ENCODE peak calls at places on chromosomes 12 and 14, in four cellular contexts. Y is GM12892, Q is adrenal gland, P is A549. A is an unnamed sample.

GRCh38 chr14:30389134-30389900 is 169.6 kb upstream of the G2E3 start:
- DNase-seq in Y (no peak), Q (peak; percentile 76), P (no peak), A (peak; percentile 5)

GRCh38 chr12:96247567-96247962 is 53.4 kb downstream of the ELK3 start:
- DNase-seq in Y (no peak), Q (no peak), P (peak; percentile 23), A (no peak)

GRCh38 chr14:105711841-105712460 is 185.6 kb downstream of the TMEM121 start:
- DNase-seq in Y (no peak), P (no peak), Q (no peak), A (no peak)

GRCh38 chr12:32124637-32125036 is 18.0 kb downstream of the BICD1 start:
- DNase-seq in P (no peak), Y (no peak), Q (no peak), A (no peak)

GRCh38 chr12:121110211-121110940 is 22.3 kb upstream of the P2RX7 start:
- DNase-seq in Y (peak; percentile 37), P (peak; percentile 74), Q (peak; percentile 76), A (no peak)

GRCh38 chr14:20486700-20487401 is 17.6 kb downstream of the PNP start:
- DNase-seq in Y (no peak), Q (no peak), P (no peak), A (no peak)

GRCh38 chr14:33943484-33943883 is 7.4 kb downstream of the EGLN3 start:
- DNase-seq in Y (no peak), P (no peak), Q (no peak), A (no peak)

GRCh38 chr14:51507556-51508511 is 143.9 kb upstream of the FRMD6 start:
- DNase-seq in Q (peak; percentile 92), Y (no peak), P (no peak), A (no peak)

GRCh38 chr12:77998236-77998786 is 167.6 kb downstream of the NAV3 start:
- DNase-seq in P (no peak), Y (no peak), Q (no peak), A (no peak)

GRCh38 chr12:55685671-55686070 is 22.0 kb downstream of the ITGA7 start:
- DNase-seq in Q (peak; percentile 1), P (no peak), Y (no peak), A (no peak)

GRCh38 chr12:92955997-92956663 is 27.0 kb upstream of the EEA1 start:
- DNase-seq in Q (no peak), P (no peak), Y (no peak), A (no peak)

GRCh38 chr12:115176741-115177400 is 492.9 kb upstream of the TBX3 start:
- DNase-seq in Y (no peak), P (no peak), Q (no peak), A (no peak)

GRCh38 chr12:118103601-118104382 is at the start of gene VSIG10:
- DNase-seq in P (peak; percentile 81), Y (peak; percentile 41), Q (peak; percentile 87), A (peak; percentile 82)

GRCh38 chr12:953776-954175 is 4.3 kb upstream of the RAD52 start:
- DNase-seq in P (no peak), Y (no peak), Q (no peak), A (peak; percentile 16)

GRCh38 chr12:131287015-131287937 is 333.6 kb downstream of the ADGRD1 start:
- DNase-seq in Y (no peak), Q (no peak), P (no peak), A (no peak)

GRCh38 chr12:101566318-101566717 is 28.5 kb upstream of the MYBPC1 start:
- DNase-seq in Q (no peak), Y (no peak), P (no peak), A (no peak)

GRCh38 chr14:88129306-88130056 is 124.5 kb downstream of the GPR65 start:
- DNase-seq in Q (peak; percentile 26), P (peak; percentile 32), Y (no peak), A (no peak)

GRCh38 chr14:22614240-22614799 is 16.2 kb downstream of the ABHD4 start:
- DNase-seq in Y (no peak), P (peak; percentile 94), Q (peak; percentile 64), A (peak; percentile 55)

GRCh38 chr14:99262977-99263448 is 9.0 kb downstream of the BCL11B start:
- DNase-seq in Y (no peak), Q (no peak), P (no peak), A (no peak)

GRCh38 chr12:70045036-70045435 is 198.2 kb upstream of the CNOT2 start:
- DNase-seq in P (no peak), Y (no peak), Q (peak; percentile 60), A (no peak)

GRCh38 chr12:1212529-1212928 is 221.5 kb downstream of the ERC1 start:
- DNase-seq in P (no peak), Y (no peak), Q (no peak), A (no peak)

GRCh38 chr14:75711796-75712211 is 50.8 kb downstream of the TTLL5 start:
- DNase-seq in Q (peak; percentile 88), P (peak; percentile 68), Y (no peak), A (peak; percentile 50)

GRCh38 chr12:1929985-1930815 is 11.7 kb upstream of the CACNA2D4 start:
- DNase-seq in Y (no peak), P (no peak), Q (peak; percentile 7), A (no peak)

DNA sequence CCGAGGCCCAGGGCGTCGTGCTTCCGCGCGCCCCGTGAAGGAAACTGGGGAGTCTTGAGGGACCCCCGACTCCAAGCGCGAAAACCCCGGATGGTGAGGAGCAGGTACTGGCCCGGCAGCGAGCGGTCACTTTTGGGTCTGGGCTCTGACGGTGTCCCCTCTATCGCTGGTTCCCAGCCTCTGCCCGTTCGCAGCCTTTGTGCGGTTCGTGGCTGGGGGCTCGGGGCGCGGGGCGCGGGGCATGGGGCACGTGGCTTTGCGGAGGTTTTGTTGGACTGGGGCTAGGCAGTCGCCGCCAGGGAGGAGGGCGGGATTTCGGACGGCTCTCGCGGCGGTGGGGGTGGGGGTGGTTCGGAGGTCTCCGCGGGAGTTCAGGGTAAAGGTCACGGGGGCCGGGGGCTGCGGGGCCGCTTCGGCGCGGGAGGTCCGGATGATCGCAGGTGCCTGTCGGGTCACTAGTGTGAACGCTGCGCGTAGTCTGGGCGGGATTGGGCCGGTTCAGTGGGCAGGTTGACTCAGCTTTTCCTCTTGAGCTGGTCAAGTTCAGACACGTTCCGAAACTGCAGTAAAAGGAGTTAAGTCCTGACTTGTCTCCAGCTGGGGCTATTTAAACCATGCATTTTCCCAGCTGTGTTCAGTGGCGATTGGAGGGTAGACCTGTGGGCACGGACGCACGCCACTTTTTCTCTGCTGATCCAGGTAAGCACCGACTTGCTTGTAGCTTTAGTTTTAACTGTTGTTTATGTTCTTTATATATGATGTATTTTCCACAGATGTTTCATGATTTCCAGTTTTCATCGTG is 612 bp downstream of the MDM2 start:
- DNase-seq in Q (peak; percentile 87), Y (peak; percentile 57), P (peak; percentile 95), A (peak; percentile 69)
- TF ChIP-seq POLR2A in Q (peak; percentile 39), Y (peak; percentile 97), P (peak; percentile 93), A (peak; percentile 47)

GRCh38 chr14:103066399-103066798 is 9.1 kb upstream of the CDC42BPB start:
- DNase-seq in Y (no peak), P (no peak), Q (peak; percentile 55), A (no peak)
- TF ChIP-seq POLR2A in Y (no peak), P (no peak), Q (no peak), A (no peak)

GRCh38 chr12:112406519-112407488 is 2.6 kb downstream of the RPL6 start:
- DNase-seq in P (no peak), Q (no peak), Y (no peak), A (no peak)
- TF ChIP-seq POLR2A in P (no peak), Q (no peak), Y (no peak), A (no peak)

DNA sequence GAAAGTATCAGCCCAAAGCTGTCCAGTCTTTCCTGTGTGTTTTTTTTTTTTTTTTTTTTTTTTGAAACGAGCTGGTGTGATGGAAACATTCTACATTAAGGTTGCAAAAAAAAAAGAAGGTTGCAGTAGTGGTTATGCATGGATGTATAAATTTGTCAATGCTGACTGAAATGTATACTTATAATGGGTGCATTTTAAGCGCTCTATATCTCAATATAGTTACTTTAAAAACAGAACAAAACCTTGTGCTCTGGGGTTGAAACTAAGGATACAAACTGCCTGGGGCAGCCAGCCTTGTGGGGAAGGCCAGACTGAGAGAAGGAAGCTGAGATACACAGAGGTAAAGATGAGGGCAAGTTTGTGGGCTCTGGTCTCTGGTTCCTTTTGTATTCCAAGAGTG is 87.3 kb upstream of the RMST start:
- DNase-seq in Q (no peak), Y (no peak), P (no peak), A (no peak)
- TF ChIP-seq POLR2A in Q (no peak), Y (no peak), P (no peak), A (no peak)